ENCODE peak calls at places on chromosomes 7 and 10, in nine cellular contexts. W, P, F, H, D, A, N, I and L are unnamed samples.

GRCh38 chr7:155374276-155375252 is 76.9 kb downstream of the INSIG1 start:
- DNase-seq in N (no peak), D (no peak), F (no peak), W (no peak), A (peak), P (no peak), H (no peak), I (no peak), L (no peak)

GRCh38 chr7:30869794-30870491 is 41.7 kb upstream of the AQP1 start:
- DNase-seq in H (peak), P (no peak), N (no peak), W (no peak), A (no peak), I (no peak), F (no peak), D (no peak), L (peak)

GRCh38 chr10:123236122-123236521 is 81.9 kb downstream of the BUB3 start:
- DNase-seq in I (no peak), W (no peak), D (no peak), A (peak), P (no peak), F (no peak), H (peak), N (peak), L (no peak)

GRCh38 chr7:12610899-12611298 is 40.4 kb downstream of the SCIN start:
- DNase-seq in I (no peak), N (no peak), H (no peak), D (no peak), A (no peak), W (no peak), F (no peak), P (no peak), L (no peak)

GRCh38 chr10:59091239-59091638 is 85.2 kb upstream of the PHYHIPL start:
- DNase-seq in A (peak), W (no peak), D (no peak), N (no peak), H (no peak), I (no peak), P (no peak), F (no peak), L (no peak)

GRCh38 chr7:106644999-106645398 is 16.0 kb downstream of the CCDC71L start:
- DNase-seq in D (no peak), N (no peak), P (no peak), F (no peak), W (no peak), H (no peak), A (no peak), I (no peak), L (no peak)

GRCh38 chr7:131890191-131890590 is 333.8 kb upstream of the PODXL start:
- DNase-seq in N (no peak), H (no peak), P (no peak), F (no peak), D (no peak), A (no peak), W (no peak), I (no peak), L (no peak)

GRCh38 chr10:85601526-85601925 is 765.1 kb downstream of the GRID1 start:
- DNase-seq in I (no peak), H (no peak), A (no peak), P (no peak), N (no peak), W (no peak), F (no peak), D (no peak), L (no peak)

GRCh38 chr7:21923663-21924062 is 22.0 kb downstream of the CDCA7L start:
- DNase-seq in H (no peak), F (no peak), D (no peak), P (no peak), I (no peak), W (no peak), N (peak), A (peak), L (peak)

GRCh38 chr10:21507066-21507669 is 18.3 kb downstream of the SKIDA1 start:
- DNase-seq in F (no peak), D (no peak), A (peak), H (no peak), N (no peak), W (no peak), I (no peak), P (no peak), L (no peak)

GRCh38 chr7:29371472-29371871 is 176.9 kb downstream of the CHN2 start:
- DNase-seq in A (no peak), P (no peak), D (no peak), N (no peak), H (no peak), F (no peak), I (no peak), W (no peak), L (no peak)

GRCh38 chr10:52423369-52423768 is 109.3 kb downstream of the DKK1 start:
- DNase-seq in W (no peak), H (no peak), A (no peak), F (no peak), P (no peak), N (no peak), I (no peak), D (no peak), L (peak)

GRCh38 chr10:18497955-18498354 is 153.4 kb downstream of the NSUN6 start:
- DNase-seq in D (no peak), I (no peak), W (no peak), A (peak), H (no peak), N (no peak), F (no peak), P (no peak), L (no peak)

GRCh38 chr7:116501425-116502167 is 2.1 kb downstream of the CAV2 start:
- DNase-seq in W (peak), F (no peak), I (peak), A (no peak), D (no peak), N (no peak), P (no peak), H (peak), L (peak)

GRCh38 chr7:55065079-55065478 is 46.3 kb downstream of the EGFR start:
- DNase-seq in N (no peak), D (no peak), P (no peak), W (no peak), A (no peak), F (no peak), I (peak), H (peak), L (peak)

GRCh38 chr10:101814466-101815041 is 3.7 kb downstream of the OGA start:
- DNase-seq in D (no peak), W (no peak), P (no peak), H (peak), F (no peak), A (peak), I (no peak), N (no peak), L (no peak)

GRCh38 chr10:23368816-23369640 is 24.4 kb upstream of the C10orf67 start:
- DNase-seq in P (no peak), A (no peak), H (no peak), I (no peak), W (no peak), F (no peak), N (no peak), D (no peak), L (no peak)

GRCh38 chr10:21926358-21926890 is 77.1 kb downstream of the DNAJC1 start:
- DNase-seq in D (no peak), W (no peak), A (no peak), F (no peak), H (no peak), P (no peak), I (no peak), N (no peak), L (no peak)

GRCh38 chr7:8932751-8933150 is 499.3 kb downstream of the NXPH1 start:
- DNase-seq in H (no peak), I (no peak), W (no peak), D (no peak), P (no peak), F (no peak), A (peak), N (no peak), L (no peak)

GRCh38 chr10:50362547-50363125 is 111.3 kb upstream of the ASAH2 start:
- DNase-seq in F (no peak), W (no peak), I (no peak), H (no peak), D (no peak), A (no peak), N (no peak), P (no peak), L (no peak)

GRCh38 chr7:99407849-99408346 is 499 bp downstream of the PDAP1 start:
- DNase-seq in D (peak), A (peak), N (peak), P (no peak), H (peak), W (peak), I (peak), F (peak), L (peak)

GRCh38 chr10:111384556-111384955 is 307.7 kb downstream of the ADRA2A start:
- DNase-seq in I (no peak), F (no peak), P (no peak), W (no peak), H (peak), A (no peak), N (no peak), D (no peak), L (no peak)

GRCh38 chr7:66050990-66051424 is 24.6 kb upstream of the ASL start:
- DNase-seq in P (peak), D (no peak), A (no peak), N (no peak), W (peak), I (peak), H (peak), F (no peak), L (peak)

GRCh38 chr10:128189176-128189575 is 63.0 kb upstream of the MKI67 start:
- DNase-seq in D (no peak), H (no peak), F (no peak), A (no peak), N (no peak), P (no peak), W (no peak), I (no peak), L (no peak)

GRCh38 chr10:80356563-80356999 is at the start of the genes DYDC1 and DYDC2:
- DNase-seq in P (peak), W (peak), D (peak), N (peak), I (peak), H (no peak), F (no peak), A (peak), L (no peak)

GRCh38 chr10:110959379-110960332 is 40.3 kb downstream of the SHOC2 start:
- DNase-seq in H (peak), F (no peak), P (no peak), A (no peak), I (no peak), W (no peak), N (no peak), D (no peak), L (no peak)

GRCh38 chr10:69961168-69961863 is 91.3 kb upstream of the MACROH2A2 start:
- DNase-seq in A (peak), I (peak), N (no peak), H (no peak), P (no peak), F (no peak), D (peak), W (peak), L (no peak)
- TF ChIP-seq CTCF in A (peak), I (peak), N (peak), H (peak), P (peak), F (no peak), D (peak), W (no peak), L (peak)

DNA sequence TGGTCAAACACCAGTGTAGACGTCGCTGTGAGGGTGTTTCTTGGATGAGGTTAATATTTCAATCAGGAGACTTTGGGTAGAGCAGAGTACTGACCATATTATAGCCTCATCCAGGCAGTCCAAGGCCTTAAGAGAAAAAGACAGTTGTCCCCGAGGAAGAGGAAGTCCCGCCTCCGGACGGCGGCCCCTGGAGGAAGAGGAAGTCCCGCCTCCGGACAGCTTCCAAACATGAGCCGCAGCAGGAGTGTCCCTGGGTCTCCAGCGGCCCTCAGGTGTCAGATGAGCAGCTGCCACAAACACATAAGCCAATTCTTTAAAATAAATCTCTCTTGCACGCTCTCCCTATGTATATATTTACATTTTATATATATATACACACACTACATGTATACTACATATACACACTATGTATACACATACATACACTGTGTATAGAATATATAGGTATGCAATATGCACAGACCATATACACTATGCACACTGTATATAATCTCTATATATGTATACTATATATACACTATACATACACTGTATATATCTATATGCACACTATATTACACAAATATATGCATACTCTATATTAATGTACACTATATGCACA is 37.5 kb downstream of the PWWP2B start:
- DNase-seq in W (no peak), I (no peak), N (peak), A (no peak), F (no peak), P (peak), D (peak), H (no peak), L (no peak)
- H3K4me3 ChIP-seq in W (no peak), I (no peak), N (no peak), A (no peak), F (no peak), P (peak), D (no peak), H (no peak), L (no peak)

GRCh38 chr7:32147909-32148308 is 77.7 kb upstream of the PDE1C start:
- DNase-seq in W (no peak), H (peak), A (no peak), F (no peak), N (no peak), I (no peak), P (no peak), D (no peak), L (no peak)

GRCh38 chr7:32140540-32140939 is 70.3 kb upstream of the PDE1C start:
- DNase-seq in W (no peak), A (no peak), N (no peak), I (no peak), F (no peak), P (no peak), D (no peak), H (no peak), L (no peak)

GRCh38 chr7:32143271-32143670 is 73.1 kb upstream of the PDE1C start:
- DNase-seq in H (no peak), N (no peak), P (no peak), F (no peak), D (no peak), W (no peak), A (no peak), I (no peak), L (no peak)

GRCh38 chr7:32145911-32146310 is 75.7 kb upstream of the PDE1C start:
- DNase-seq in P (no peak), H (no peak), D (no peak), F (no peak), W (no peak), A (no peak), I (no peak), N (no peak), L (no peak)

DNA sequence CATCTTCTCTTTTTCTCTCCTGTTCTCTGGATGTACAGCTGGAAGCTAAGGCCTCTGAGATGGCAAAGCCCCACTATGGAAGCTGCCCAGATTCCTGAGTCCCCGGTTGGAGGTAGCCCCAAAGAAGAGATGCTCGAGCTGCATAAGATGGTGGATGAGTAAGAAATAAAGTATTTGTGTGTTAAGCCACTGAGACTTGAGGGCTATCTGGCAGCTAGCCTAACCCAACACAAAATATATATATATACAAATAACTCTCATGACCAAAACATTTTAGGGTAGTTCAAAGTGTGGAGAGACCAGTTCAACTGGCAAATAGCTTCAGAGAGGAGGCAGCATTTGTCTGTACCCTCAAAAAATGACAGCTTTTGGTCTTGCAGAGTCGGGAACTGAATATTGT is 72.4 kb upstream of the PDE1C start:
- DNase-seq in D (no peak), F (no peak), A (no peak), I (no peak), H (peak), P (no peak), W (no peak), N (no peak), L (peak)
- TF ChIP-seq CTCF in D (no peak), F (no peak), A (no peak), I (no peak), H (no peak), P (no peak), W (no peak), N (no peak), L (no peak)

DNA sequence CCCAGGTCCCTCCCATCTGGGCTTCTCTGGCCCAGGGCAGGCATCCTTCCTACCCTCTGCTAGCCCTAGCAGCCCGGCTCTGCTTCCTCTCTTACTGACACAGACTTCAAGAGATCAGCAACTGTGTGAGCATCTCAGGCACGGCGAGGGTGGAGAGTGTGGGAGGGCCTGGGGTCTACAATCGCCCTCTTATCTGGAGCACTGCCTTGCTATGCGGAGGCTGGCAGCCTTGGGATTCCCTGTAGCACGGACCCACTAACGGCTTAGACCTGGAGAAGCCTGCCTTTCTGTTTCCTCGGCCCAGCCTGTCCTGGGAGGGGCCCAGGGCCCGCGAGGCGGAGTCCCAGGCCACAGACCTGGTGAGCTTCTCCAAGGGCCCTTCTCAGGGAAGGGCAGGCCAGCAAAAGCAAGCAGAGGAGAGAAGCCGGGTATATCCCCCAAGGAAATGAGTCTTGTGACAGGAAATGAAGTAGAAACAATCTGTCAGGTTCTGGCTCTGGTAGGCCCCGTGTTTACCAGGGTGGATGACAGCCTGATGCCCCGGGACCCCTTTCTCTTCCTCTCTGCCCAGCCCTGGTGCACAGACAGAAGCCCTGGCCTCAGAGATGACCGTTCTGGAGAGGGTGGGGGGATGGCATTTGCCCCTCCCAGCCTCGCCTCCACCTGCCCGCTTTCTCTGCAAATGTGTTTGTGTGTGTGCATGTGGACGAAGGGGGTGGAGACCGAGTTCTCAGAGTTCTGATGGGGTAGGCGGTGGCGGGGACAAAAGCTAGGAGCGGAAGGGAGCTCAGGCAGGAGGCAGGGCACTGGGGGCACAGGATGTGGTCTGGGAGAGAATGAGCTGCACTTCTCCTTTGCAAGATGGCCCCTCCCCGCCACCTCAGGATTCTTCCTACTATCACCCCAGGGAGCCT is 2.5 kb downstream of the LRCH4 start:
- DNase-seq in P (peak), W (peak), F (peak), D (peak), N (no peak), I (peak), H (no peak), A (no peak), L (peak)
- H3K4me3 ChIP-seq in P (peak), W (peak), F (no peak), D (peak), N (no peak), I (peak), H (peak), A (no peak), L (peak)

GRCh38 chr7:134395604-134396003 is 63.3 kb downstream of the AKR1B1 start:
- DNase-seq in P (no peak), I (no peak), A (no peak), H (no peak), F (no peak), W (no peak), N (no peak), D (no peak), L (no peak)
- TF ChIP-seq CTCF in P (no peak), I (no peak), A (no peak), H (no peak), F (no peak), W (no peak), N (no peak), D (no peak), L (no peak)

GRCh38 chr7:86964973-86965726 is 94.3 kb downstream of the ELAPOR2 start:
- DNase-seq in N (no peak), F (no peak), D (no peak), I (no peak), W (no peak), P (no peak), A (peak), H (no peak), L (no peak)
- H3K4me3 ChIP-seq in N (no peak), F (no peak), D (no peak), I (no peak), W (no peak), P (no peak), A (no peak), H (no peak), L (no peak)

DNA sequence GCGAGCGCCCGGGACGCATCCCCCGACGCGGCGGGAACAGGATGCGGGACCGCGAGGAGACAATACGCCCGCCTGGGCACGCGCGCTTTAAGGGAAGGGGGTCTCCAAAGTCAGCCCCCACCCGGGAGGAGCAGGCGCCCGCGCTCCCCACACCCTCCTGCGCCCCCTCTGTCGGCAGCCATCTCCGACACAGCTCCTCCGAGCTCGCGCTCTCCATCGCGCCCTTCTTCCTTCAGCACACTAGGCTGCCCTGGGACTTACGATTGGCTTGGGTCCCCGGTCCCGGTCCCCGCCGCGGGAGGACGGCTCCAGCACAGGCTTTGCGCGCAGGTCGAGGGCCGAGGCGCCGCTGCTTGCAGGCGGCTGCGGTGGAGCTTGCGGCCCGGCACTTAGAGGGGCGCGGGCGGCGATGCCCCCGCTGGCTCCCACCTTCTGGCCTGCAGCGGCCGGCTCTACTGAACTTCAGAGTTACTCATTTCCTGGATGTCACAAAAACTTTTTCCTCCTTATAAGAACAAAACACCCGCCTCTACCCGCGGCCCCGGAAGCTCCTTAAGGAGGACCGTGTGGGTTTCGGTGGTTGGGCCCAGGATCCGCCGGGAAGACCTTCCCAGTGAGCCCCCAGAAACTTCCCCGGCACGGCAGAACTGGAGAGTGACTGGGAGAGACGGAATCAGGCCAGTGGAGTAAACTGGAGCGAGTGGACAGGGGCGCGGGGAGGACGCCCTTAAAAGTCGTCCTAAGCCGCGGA is at the start of gene ITPRIP:
- DNase-seq in H (peak), D (peak), I (peak), A (peak), N (peak), F (peak), P (peak), W (peak), L (peak)
- TF ChIP-seq CTCF in H (peak), D (no peak), I (no peak), A (peak), N (peak), F (peak), P (peak), W (no peak), L (no peak)